ENCODE peak calls at places on chromosomes 16 and 17, in eight cellular contexts. F is astrocyte of the spinal cord, I is bronchial epithelial cell, H is lower leg skin, T is fibroblast of pulmonary artery, A is foreskin fibroblast, W is AG04449, R is gastrocnemius medialis. D is an unnamed sample.

GRCh38 chr17:47197821-47198220 is 8.7 kb upstream of the CDC27 start:
- DNase-seq in F (no peak), I (no peak), H (no peak), T (no peak), A (no peak), W (no peak), R (no peak), D (no peak)

GRCh38 chr17:43457362-43457692 is 26.4 kb upstream of the DHX8 start:
- DNase-seq in F (no peak), I (no peak), H (no peak), T (no peak), A (no peak), W (no peak), R (no peak), D (no peak)

GRCh38 chr17:69913241-69914015 is 161.6 kb upstream of the KCNJ16 start:
- DNase-seq in F (peak; percentile 17), I (no peak), H (no peak), T (no peak), A (no peak), W (no peak), R (no peak), D (no peak)

GRCh38 chr17:17859909-17860760 is 23.3 kb upstream of the SREBF1 start:
- DNase-seq in F (peak; percentile 50), I (peak; percentile 47), H (peak; percentile 92), T (peak; percentile 62), A (peak; percentile 78), W (no peak), R (peak; percentile 64), D (peak; percentile 64)

GRCh38 chr16:30659507-30660423 is 1.5 kb downstream of the FBRS start:
- DNase-seq in F (peak; percentile 8), I (peak; percentile 15), H (no peak), T (no peak), A (peak; percentile 54), W (no peak), R (no peak), D (no peak)

GRCh38 chr17:17041018-17041521 is 1.2 kb upstream of the MPRIP start:
- DNase-seq in F (no peak), I (peak; percentile 61), H (peak; percentile 84), T (no peak), A (peak; percentile 74), W (no peak), R (peak; percentile 93), D (peak; percentile 59)

GRCh38 chr17:72191901-72192300 is 71.1 kb downstream of the SOX9 start:
- DNase-seq in F (no peak), I (no peak), H (peak; percentile 52), T (no peak), A (no peak), W (no peak), R (peak; percentile 45), D (peak; percentile 74)

GRCh38 chr16:80449332-80449731 is 91.5 kb upstream of the DYNLRB2 start:
- DNase-seq in F (no peak), I (no peak), H (no peak), T (no peak), A (no peak), W (no peak), R (no peak), D (no peak)

GRCh38 chr16:9155876-9156275 is 64.4 kb downstream of the HAPSTR1 start:
- DNase-seq in F (no peak), I (no peak), H (no peak), T (no peak), A (no peak), W (no peak), R (no peak), D (no peak)

GRCh38 chr17:35214631-35215273 is 20.6 kb upstream of the SLC35G3 start:
- DNase-seq in F (no peak), I (no peak), H (no peak), T (no peak), A (no peak), W (no peak), R (no peak), D (no peak)

GRCh38 chr16:85777583-85778310 is 21.6 kb downstream of the EMC8 start:
- DNase-seq in F (no peak), I (peak; percentile 91), H (no peak), T (no peak), A (peak; percentile 31), W (no peak), R (no peak), D (no peak)

GRCh38 chr17:81131486-81132196 is 33.7 kb upstream of the PVALEF start:
- DNase-seq in F (no peak), I (no peak), H (no peak), T (no peak), A (no peak), W (no peak), R (no peak), D (no peak)

GRCh38 chr17:77034677-77035424 is 105.9 kb upstream of the SEC14L1 start:
- DNase-seq in F (no peak), I (no peak), H (no peak), T (no peak), A (no peak), W (no peak), R (no peak), D (no peak)

GRCh38 chr17:700504-701094 is 14.0 kb downstream of the VPS53 start:
- DNase-seq in F (peak; percentile 29), I (peak; percentile 25), H (peak; percentile 4), T (peak; percentile 63), A (peak; percentile 63), W (no peak), R (no peak), D (peak; percentile 60)

GRCh38 chr16:68470461-68471150 is 22.3 kb upstream of the SMPD3 start:
- DNase-seq in F (no peak), I (no peak), H (no peak), T (no peak), A (no peak), W (no peak), R (peak; percentile 29), D (no peak)

GRCh38 chr17:57290955-57291354 is 34.6 kb downstream of the MSI2 start:
- DNase-seq in F (no peak), I (no peak), H (no peak), T (no peak), A (no peak), W (no peak), R (no peak), D (no peak)

GRCh38 chr16:83958137-83958810 is 5.2 kb downstream of the OSGIN1 start:
- DNase-seq in F (no peak), I (no peak), H (no peak), T (no peak), A (no peak), W (no peak), R (no peak), D (no peak)

GRCh38 chr17:46194393-46195216 is 1.4 kb upstream of the KANSL1 start:
- DNase-seq in F (peak; percentile 50), I (peak; percentile 42), H (no peak), T (peak; percentile 67), A (peak; percentile 74), W (no peak), R (no peak), D (peak; percentile 74)
- TF ChIP-seq CTCF in F (peak; percentile 63), I (peak; percentile 30), H (no peak), T (peak; percentile 65), A (peak; percentile 46), W (peak; percentile 38), R (peak; percentile 35), D (peak; percentile 74)

DNA sequence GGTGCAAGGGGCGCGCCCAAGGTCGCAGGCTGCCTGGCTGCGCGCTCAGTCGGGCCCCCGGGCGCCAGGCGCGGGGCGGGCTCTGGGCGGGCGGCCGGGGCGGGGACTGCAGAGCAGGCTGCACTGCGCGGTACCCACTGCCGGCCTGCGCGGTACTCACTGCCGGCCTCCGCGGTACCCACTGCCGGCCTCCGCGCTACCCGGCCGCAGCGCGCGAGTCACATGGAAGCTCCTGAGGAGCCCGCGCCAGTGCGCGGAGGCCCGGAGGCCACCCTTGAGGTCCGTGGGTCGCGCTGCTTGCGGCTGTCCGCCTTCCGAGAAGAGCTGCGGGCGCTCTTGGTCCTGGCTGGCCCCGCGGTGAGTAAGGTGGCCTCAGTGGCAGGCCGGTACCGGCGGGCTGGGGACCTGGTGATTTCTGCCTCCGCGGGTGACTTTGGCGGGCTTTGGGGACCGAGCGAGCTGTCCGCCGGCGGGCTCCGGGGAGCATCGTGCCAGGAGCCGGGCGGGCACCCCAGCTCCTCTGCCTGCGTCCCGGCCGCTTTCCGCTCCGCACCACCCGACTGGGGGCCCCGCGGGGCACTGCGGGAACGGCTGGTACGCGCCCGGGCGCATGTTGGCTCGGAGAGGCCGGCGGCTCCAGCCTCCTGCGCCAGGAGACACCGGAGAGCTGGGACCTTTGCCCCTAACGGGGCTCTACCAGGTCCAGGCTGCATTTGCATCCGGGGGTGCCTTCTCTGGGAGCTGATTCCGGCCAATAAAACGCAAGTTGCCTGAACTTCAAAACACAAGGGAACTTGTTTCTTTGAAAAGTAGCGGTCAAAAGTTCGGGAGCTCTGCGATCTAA is at the start of gene SLC47A1:
- DNase-seq in F (peak; percentile 19), I (peak; percentile 8), H (no peak), T (peak; percentile 42), A (peak; percentile 36), W (no peak), R (peak; percentile 56), D (peak; percentile 25)
- H3K4me3 ChIP-seq in F (no peak within 1 kb of the TSS), I (peak within 1 kb of the TSS; percentile 49), H (peak within 1 kb of the TSS; percentile 40), T (peak within 1 kb of the TSS; percentile 55), A (peak within 1 kb of the TSS; percentile 53), W (peak within 1 kb of the TSS; percentile 40), R (peak within 1 kb of the TSS; percentile 75), D (peak within 1 kb of the TSS; percentile 52)

GRCh38 chr17:60585887-60586286 is 14.1 kb upstream of the PPM1D start:
- DNase-seq in F (no peak), I (no peak), H (no peak), T (no peak), A (no peak), W (no peak), R (no peak), D (no peak)
- TF ChIP-seq CTCF in F (no peak), I (no peak), H (no peak), T (no peak), A (no peak), W (no peak), R (no peak), D (no peak)

GRCh38 chr17:60909405-60909804 is 231.8 kb downstream of the BCAS3 start:
- DNase-seq in F (no peak), I (no peak), H (no peak), T (no peak), A (peak; percentile 21), W (no peak), R (no peak), D (no peak)

GRCh38 chr17:60914078-60914477 is 236.4 kb downstream of the BCAS3 start:
- DNase-seq in F (no peak), I (no peak), H (no peak), T (no peak), A (no peak), W (no peak), R (no peak), D (peak; percentile 73)

GRCh38 chr17:60905709-60906108 is 228.1 kb downstream of the BCAS3 start:
- DNase-seq in F (no peak), I (no peak), H (no peak), T (no peak), A (no peak), W (no peak), R (no peak), D (no peak)

GRCh38 chr17:60908324-60908723 is 230.7 kb downstream of the BCAS3 start:
- DNase-seq in F (no peak), I (no peak), H (no peak), T (no peak), A (no peak), W (no peak), R (no peak), D (no peak)

DNA sequence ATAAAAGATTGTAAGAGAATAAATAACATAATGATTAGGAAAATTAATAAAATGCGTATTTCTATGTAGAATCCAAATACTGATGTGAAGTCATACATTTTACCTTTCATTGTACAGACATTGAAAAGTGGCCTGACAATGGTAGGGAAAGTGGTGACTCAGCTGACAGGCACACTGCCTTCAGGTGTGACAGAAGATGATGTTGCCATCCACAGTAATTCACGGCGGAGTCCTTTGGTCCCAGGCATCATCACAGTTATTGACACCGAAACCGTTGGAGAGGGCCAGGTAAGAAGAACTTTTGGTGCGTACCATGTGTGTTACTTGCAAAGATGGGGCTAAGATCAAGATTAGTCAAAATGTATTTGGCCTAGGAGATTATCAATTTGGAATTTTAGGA is 232.8 kb downstream of the BCAS3 start:
- DNase-seq in F (no peak), I (no peak), H (no peak), T (no peak), A (no peak), W (no peak), R (no peak), D (no peak)
- H3K4me3 ChIP-seq in F (no peak overlapping the region), I (no peak overlapping the region), H (no peak overlapping the region), T (no peak overlapping the region), A (no peak overlapping the region), W (no peak overlapping the region), R (no peak overlapping the region), D (no peak overlapping the region)